ENCODE peak calls at places on chromosomes 11 and 22, in ten cellular contexts. K is activated CD4-positive, CD25-positive, alpha-beta regulatory T cell; G is 8988T; Z is midbrain; T is hypothalamus; M is NCI-H1436; E is suprapubic skin; W is astrocyte of the hippocampus; Y is mammary epithelial cell; R is non-pigmented ciliary epithelial cell. X is an unnamed sample.

GRCh38 chr11:94049351-94049750 is 28.2 kb downstream of the HEPHL1 start:
- DNase-seq in K (no peak), G (no peak), Z (no peak), T (no peak), M (no peak), E (no peak), W (no peak), Y (peak), R (no peak), X (no peak)

GRCh38 chr11:121567988-121568387 is 115.2 kb upstream of the SORL1-AS1 start:
- DNase-seq in K (no peak), G (no peak), Z (no peak), T (no peak), M (no peak), E (no peak), W (no peak), Y (no peak), R (no peak), X (no peak)

GRCh38 chr11:35014352-35014751 is 97.9 kb downstream of the PDHX start:
- DNase-seq in K (no peak), G (no peak), Z (no peak), T (no peak), M (no peak), E (no peak), W (peak), Y (no peak), R (peak), X (peak)

GRCh38 chr11:68950268-68950667 is 30.5 kb downstream of the MRGPRD start:
- DNase-seq in K (no peak), G (peak), Z (no peak), T (no peak), M (no peak), E (no peak), W (peak), Y (no peak), R (no peak), X (no peak)

GRCh38 chr11:76083563-76084451 is 122.5 kb downstream of the WNT11 start:
- DNase-seq in K (no peak), G (no peak), Z (no peak), T (no peak), M (no peak), E (no peak), W (peak), Y (no peak), R (no peak), X (peak)

GRCh38 chr11:126407101-126407521 is 51.6 kb downstream of the ST3GAL4 start:
- DNase-seq in K (no peak), G (no peak), Z (no peak), T (no peak), M (no peak), E (no peak), W (no peak), Y (no peak), R (no peak), X (peak)

GRCh38 chr11:12971955-12972354 is 37.2 kb upstream of the RASSF10 start:
- DNase-seq in K (no peak), G (no peak), Z (no peak), T (no peak), M (no peak), E (no peak), W (no peak), Y (no peak), R (no peak), X (no peak)

GRCh38 chr11:117187799-117188481 is 9.4 kb downstream of the SIDT2 start:
- DNase-seq in K (no peak), G (no peak), Z (no peak), T (no peak), M (no peak), E (peak), W (no peak), Y (no peak), R (no peak), X (no peak)

GRCh38 chr11:117583063-117583801 is 213.8 kb downstream of the DSCAML1 start:
- DNase-seq in K (no peak), G (no peak), Z (peak), T (no peak), M (no peak), E (peak), W (peak), Y (no peak), R (no peak), X (peak)

GRCh38 chr11:61267437-61267841 is 26.5 kb downstream of the PGA5 start:
- DNase-seq in K (no peak), G (no peak), Z (no peak), T (no peak), M (no peak), E (no peak), W (no peak), Y (no peak), R (no peak), X (no peak)

GRCh38 chr11:57213282-57214086 is 23.6 kb downstream of the APLNR start:
- DNase-seq in K (no peak), G (no peak), Z (no peak), T (no peak), M (no peak), E (no peak), W (peak), Y (no peak), R (no peak), X (no peak)

GRCh38 chr22:45769569-45770210 is 98.1 kb downstream of the ATXN10 start:
- DNase-seq in K (no peak), G (no peak), Z (no peak), T (no peak), M (no peak), E (no peak), W (no peak), Y (no peak), R (no peak), X (peak)

GRCh38 chr11:75743711-75744563 is 24.6 kb upstream of the DGAT2 start:
- DNase-seq in K (no peak), G (no peak), Z (no peak), T (no peak), M (no peak), E (no peak), W (no peak), Y (no peak), R (no peak), X (no peak)

GRCh38 chr11:4187055-4187988 is 92.7 kb downstream of the RRM1 start:
- DNase-seq in K (peak), G (peak), Z (peak), T (peak), M (peak), E (peak), W (peak), Y (peak), R (peak), X (peak)

GRCh38 chr11:95524328-95525036 is 265.1 kb downstream of the FAM76B start:
- DNase-seq in K (no peak), G (no peak), Z (no peak), T (no peak), M (peak), E (no peak), W (no peak), Y (no peak), R (no peak), X (no peak)

GRCh38 chr11:113626736-113627135 is 79.4 kb downstream of the TMPRSS5 start:
- DNase-seq in K (no peak), G (no peak), Z (no peak), T (no peak), M (no peak), E (no peak), W (no peak), Y (no peak), R (no peak), X (no peak)

GRCh38 chr11:79077684-79078379 is 363.0 kb downstream of the TENM4 start:
- DNase-seq in K (no peak), G (no peak), Z (no peak), T (no peak), M (no peak), E (peak), W (no peak), Y (no peak), R (no peak), X (no peak)

GRCh38 chr22:30422481-30423295 is 2.9 kb upstream of the MTFP1 start:
- DNase-seq in K (no peak), G (peak), Z (peak), T (no peak), M (no peak), E (peak), W (peak), Y (peak), R (peak), X (peak)

GRCh38 chr22:46390652-46391301 is 55.3 kb downstream of the TRMU start:
- DNase-seq in K (no peak), G (no peak), Z (peak), T (no peak), M (no peak), E (no peak), W (peak), Y (peak), R (no peak), X (peak)

GRCh38 chr22:25360411-25360810 is 141.0 kb downstream of the CRYBB2 start:
- DNase-seq in K (no peak), G (no peak), Z (no peak), T (no peak), M (no peak), E (peak), W (no peak), Y (no peak), R (no peak), X (no peak)

GRCh38 chr22:40714514-40714966 is 35.3 kb downstream of the MCHR1 start:
- DNase-seq in K (no peak), G (no peak), Z (peak), T (no peak), M (no peak), E (no peak), W (peak), Y (peak), R (peak), X (peak)

GRCh38 chr22:41664490-41664889 is 24.2 kb downstream of the SNU13 start:
- DNase-seq in K (no peak), G (no peak), Z (no peak), T (no peak), M (no peak), E (no peak), W (no peak), Y (no peak), R (no peak), X (no peak)

GRCh38 chr11:1827095-1827797 is 7.5 kb upstream of the SYT8 start:
- DNase-seq in K (no peak), G (peak), Z (peak), T (no peak), M (peak), E (peak), W (peak), Y (peak), R (no peak), X (peak)

GRCh38 chr11:61891331-61892084 is at the start of gene FADS3:
- DNase-seq in K (peak), G (peak), Z (peak), T (peak), M (peak), E (peak), W (peak), Y (peak), R (no peak), X (peak)

GRCh38 chr11:111162306-111162705 is 83.2 kb upstream of the POU2AF2 start:
- DNase-seq in K (no peak), G (no peak), Z (no peak), T (no peak), M (no peak), E (no peak), W (peak), Y (peak), R (no peak), X (peak)

GRCh38 chr22:47192106-47192650 is 429.7 kb downstream of the TBC1D22A start:
- DNase-seq in K (no peak), G (no peak), Z (no peak), T (no peak), M (no peak), E (peak), W (peak), Y (no peak), R (no peak), X (peak)

GRCh38 chr11:112481431-112481830 is 220.8 kb upstream of the PLET1 start:
- DNase-seq in K (no peak), G (no peak), Z (no peak), T (no peak), M (no peak), E (no peak), W (no peak), Y (no peak), R (no peak), X (no peak)

GRCh38 chr11:7612661-7613393 is 60.5 kb downstream of the CYB5R2 start:
- DNase-seq in K (no peak), G (no peak), Z (no peak), T (no peak), M (no peak), E (no peak), W (peak), Y (peak), R (no peak), X (no peak)

GRCh38 chr11:122757201-122757600 is 81.1 kb upstream of the CRTAM start:
- DNase-seq in K (no peak), G (no peak), Z (no peak), T (no peak), M (no peak), E (no peak), W (no peak), Y (no peak), R (no peak), X (no peak)

GRCh38 chr22:31211504-31211861 is 615 bp upstream of the LIMK2 start:
- DNase-seq in K (no peak), G (no peak), Z (no peak), T (no peak), M (no peak), E (no peak), W (no peak), Y (no peak), R (no peak), X (no peak)

GRCh38 chr11:30424336-30424735 is 101.4 kb downstream of the ARL14EP start:
- DNase-seq in K (no peak), G (no peak), Z (no peak), T (no peak), M (no peak), E (no peak), W (no peak), Y (no peak), R (no peak), X (no peak)

GRCh38 chr11:68763181-68763721 is 11.9 kb upstream of the TESMIN start:
- DNase-seq in K (no peak), G (no peak), Z (no peak), T (no peak), M (no peak), E (no peak), W (no peak), Y (peak), R (no peak), X (no peak)

GRCh38 chr11:2444301-2445106 is at the start of the genes KCNQ1 and TRPM5:
- DNase-seq in K (peak), G (peak), Z (no peak), T (no peak), M (no peak), E (peak), W (peak), Y (no peak), R (no peak), X (no peak)

GRCh38 chr11:124240621-124241397 is at the start of gene OR8G1:
- DNase-seq in K (no peak), G (no peak), Z (no peak), T (no peak), M (no peak), E (no peak), W (no peak), Y (no peak), R (no peak), X (no peak)

GRCh38 chr22:27024982-27025381 is 367.6 kb downstream of the MIAT start:
- DNase-seq in K (no peak), G (no peak), Z (no peak), T (no peak), M (no peak), E (no peak), W (no peak), Y (no peak), R (no peak), X (no peak)

GRCh38 chr11:93903989-93904388 is 53.6 kb upstream of the VSTM5 start:
- DNase-seq in K (no peak), G (no peak), Z (no peak), T (no peak), M (peak), E (no peak), W (no peak), Y (peak), R (no peak), X (peak)

GRCh38 chr22:45450931-45451651 is 37.6 kb downstream of the RIBC2 start:
- DNase-seq in K (no peak), G (no peak), Z (no peak), T (no peak), M (no peak), E (no peak), W (peak), Y (no peak), R (no peak), X (no peak)

GRCh38 chr22:44746061-44746789 is 6.2 kb upstream of the ARHGAP8 start:
- DNase-seq in K (no peak), G (no peak), Z (no peak), T (no peak), M (no peak), E (no peak), W (no peak), Y (no peak), R (no peak), X (no peak)

X was measured in myocyte.